ENCODE peak calls at places on chromosome 1, in four cellular contexts. One of them, this sample, is unnamed.

GRCh38 chr1:2108213-2108876 is 58.1 kb downstream of the PRKCZ start:
- DNase-seq in HepG2: peak; percentile 40
- DNase-seq in GM12878: no peak
- DNase-seq in H1: peak; percentile 82
- DNase-seq in this sample: peak; percentile 80

GRCh38 chr1:153849487-153850185 is 73.1 kb downstream of the GATAD2B start:
- DNase-seq in GM12878: peak; percentile 78
- DNase-seq in H1: no peak
- DNase-seq in HepG2: no peak
- DNase-seq in this sample: no peak

GRCh38 chr1:61403863-61404615 is 320.9 kb downstream of the TM2D1 start:
- DNase-seq in HepG2: no peak
- DNase-seq in H1: no peak
- DNase-seq in GM12878: no peak
- DNase-seq in this sample: no peak

GRCh38 chr1:54299037-54299436 is 99.1 kb downstream of the MRPL37 start:
- DNase-seq in HepG2: no peak
- DNase-seq in H1: no peak
- DNase-seq in GM12878: no peak
- DNase-seq in this sample: no peak

GRCh38 chr1:29469457-29469856 is 233.1 kb downstream of the PTPRU start:
- DNase-seq in GM12878: no peak
- DNase-seq in HepG2: peak; percentile 37
- DNase-seq in H1: no peak
- DNase-seq in this sample: no peak

GRCh38 chr1:202615501-202616354 is 94.5 kb downstream of the SYT2 start:
- DNase-seq in H1: no peak
- DNase-seq in HepG2: no peak
- DNase-seq in GM12878: peak; percentile 70
- DNase-seq in this sample: no peak

GRCh38 chr1:31368611-31369107 is 4.2 kb downstream of the FABP3 start:
- DNase-seq in HepG2: no peak
- DNase-seq in H1: no peak
- DNase-seq in GM12878: no peak
- DNase-seq in this sample: peak; percentile 40

GRCh38 chr1:155938220-155938627 is 3.2 kb upstream of the RXFP4 start:
- DNase-seq in H1: no peak
- DNase-seq in HepG2: peak; percentile 77
- DNase-seq in GM12878: peak; percentile 50
- DNase-seq in this sample: peak; percentile 60

GRCh38 chr1:157106813-157107189 is 7.2 kb upstream of the ETV3L start:
- DNase-seq in HepG2: no peak
- DNase-seq in GM12878: no peak
- DNase-seq in H1: no peak
- DNase-seq in this sample: no peak

GRCh38 chr1:12031039-12031980 is 12.0 kb downstream of the MIIP start:
- DNase-seq in HepG2: no peak
- DNase-seq in GM12878: no peak
- DNase-seq in H1: peak; percentile 73
- DNase-seq in this sample: peak; percentile 82

GRCh38 chr1:186804669-186805068 is 24.1 kb upstream of the PLA2G4A start:
- DNase-seq in GM12878: no peak
- DNase-seq in HepG2: no peak
- DNase-seq in H1: no peak
- DNase-seq in this sample: no peak

GRCh38 chr1:185293967-185294542 is 23.0 kb downstream of the IVNS1ABP start:
- DNase-seq in HepG2: no peak
- DNase-seq in GM12878: no peak
- DNase-seq in H1: no peak
- DNase-seq in this sample: no peak

GRCh38 chr1:209805341-209805781 is 581 bp downstream of the IRF6 start:
- DNase-seq in HepG2: no peak
- DNase-seq in H1: peak; percentile 79
- DNase-seq in GM12878: no peak
- DNase-seq in this sample: no peak

GRCh38 chr1:98336472-98337118 is 324.9 kb upstream of the SNX7 start:
- DNase-seq in GM12878: no peak
- DNase-seq in H1: no peak
- DNase-seq in HepG2: no peak
- DNase-seq in this sample: no peak

GRCh38 chr1:180507826-180508724 is 5.7 kb upstream of the ACBD6 start:
- DNase-seq in GM12878: no peak
- DNase-seq in HepG2: no peak
- DNase-seq in H1: no peak
- DNase-seq in this sample: peak; percentile 55

DNA sequence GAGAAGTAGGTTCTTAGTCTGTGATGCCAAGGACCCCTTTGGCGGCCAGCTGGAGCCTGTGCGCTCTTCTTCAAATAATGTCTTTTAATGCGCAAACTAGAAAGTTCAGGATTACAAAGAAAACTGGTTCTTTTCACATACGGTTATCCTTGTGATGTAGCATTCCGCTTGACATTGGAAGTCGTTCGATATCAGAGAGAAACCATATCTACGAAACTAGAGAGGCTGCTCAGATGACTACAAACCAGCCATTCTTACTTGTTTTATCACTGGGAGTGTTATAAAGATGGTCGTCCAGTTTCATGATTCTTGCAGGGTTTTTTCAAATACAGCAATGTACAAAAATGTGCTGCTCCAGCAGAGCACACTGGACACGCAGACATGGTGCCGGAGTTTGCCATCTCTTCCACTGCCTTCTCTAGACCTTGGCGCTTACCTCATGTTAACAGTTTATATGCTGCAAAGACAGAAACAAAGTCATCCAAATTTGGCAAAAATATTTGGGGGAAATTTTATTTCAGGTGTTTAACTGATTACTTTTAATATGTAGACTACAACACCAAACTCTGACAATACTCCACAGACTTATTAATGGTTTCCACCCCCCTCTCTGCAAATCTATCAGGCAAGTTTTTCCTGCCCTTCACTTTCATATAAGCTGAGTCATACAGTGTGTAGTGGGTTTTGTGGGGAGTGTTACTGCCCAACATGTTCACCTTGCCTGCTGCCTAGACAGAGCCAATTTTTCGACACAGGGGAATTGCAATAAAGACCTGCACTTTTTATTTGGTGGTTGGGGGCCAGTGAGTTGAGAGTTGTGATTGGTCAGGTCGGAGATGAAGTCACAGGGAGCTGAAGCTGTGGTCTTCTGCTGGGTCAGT is 119.9 kb downstream of the PPIAL4G start:
- DNase-seq in HepG2: no peak
- DNase-seq in GM12878: no peak
- DNase-seq in H1: no peak
- DNase-seq in this sample: no peak
- TF ChIP-seq JUND in HepG2: no peak
- TF ChIP-seq JUND in GM12878: no peak
- TF ChIP-seq JUND in H1: no peak
- TF ChIP-seq JUND in this sample: no peak

DNA sequence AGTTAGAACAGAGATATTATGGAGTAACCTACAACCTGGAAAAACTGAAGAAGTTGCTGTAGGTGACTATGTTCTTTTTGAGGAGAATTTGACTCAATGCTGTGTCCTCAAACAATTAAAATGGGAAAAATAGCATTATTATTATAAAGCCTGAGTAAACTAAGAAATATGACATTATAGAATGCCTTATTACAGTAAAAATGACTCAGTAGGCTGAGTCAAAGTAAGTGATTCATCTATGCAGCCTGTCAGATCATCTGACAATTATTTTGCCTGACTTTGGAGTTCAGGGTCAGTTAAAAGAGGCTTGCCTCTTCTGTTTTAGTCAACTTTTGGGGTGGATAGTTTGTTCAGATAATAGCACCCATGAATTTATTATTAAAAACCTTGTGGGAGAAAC is 150.8 kb upstream of the PTGFR start:
- DNase-seq in H1: no peak
- DNase-seq in GM12878: no peak
- DNase-seq in HepG2: no peak
- DNase-seq in this sample: no peak
- TF ChIP-seq EP300 in H1: no peak
- TF ChIP-seq EP300 in GM12878: no peak
- TF ChIP-seq EP300 in HepG2: no peak
- TF ChIP-seq EP300 in this sample: no peak

GRCh38 chr1:90114521-90115141 is 119.7 kb downstream of the ZNF326 start:
- DNase-seq in GM12878: peak; percentile 8
- DNase-seq in H1: no peak
- DNase-seq in HepG2: peak; percentile 50
- DNase-seq in this sample: peak; percentile 33
- TF ChIP-seq ATF2 in GM12878: no peak
- TF ChIP-seq ATF2 in H1: no peak
- TF ChIP-seq ATF2 in HepG2: no peak
- TF ChIP-seq ATF2 in this sample: no peak

GRCh38 chr1:32393136-32393535 is 1.1 kb downstream of the BSDC1 start:
- DNase-seq in GM12878: no peak
- DNase-seq in H1: no peak
- DNase-seq in HepG2: peak; percentile 13
- DNase-seq in this sample: no peak
- TF ChIP-seq JUND in GM12878: no peak
- TF ChIP-seq JUND in H1: no peak
- TF ChIP-seq JUND in HepG2: no peak
- TF ChIP-seq JUND in this sample: no peak

GRCh38 chr1:171142081-171142450 is 43.0 kb upstream of the FMO2 start:
- DNase-seq in H1: no peak
- DNase-seq in GM12878: no peak
- DNase-seq in HepG2: peak; percentile 7
- DNase-seq in this sample: no peak
- TF ChIP-seq EP300 in H1: no peak
- TF ChIP-seq EP300 in GM12878: no peak
- TF ChIP-seq EP300 in HepG2: no peak
- TF ChIP-seq EP300 in this sample: no peak

This sample was measured in K562.